ENCODE peak calls at places on chromosomes 4 and X, in eight cellular contexts. A is stomach, P is heart right ventricle, L is tibial artery, Z is endothelial cell, G is uterus, M is fibroblast of lung, T is astrocyte of the cerebellum. R is an unnamed sample.

GRCh38 chr4:94722748-94723147 is 35.0 kb upstream of the BMPR1B start:
- DNase-seq in G (no peak), M (no peak), P (no peak), T (no peak), A (no peak), Z (no peak), L (no peak), R (no peak)

GRCh38 chr4:115113382-115114106 is at the start of gene NDST4:
- DNase-seq in Z (no peak), G (no peak), L (no peak), T (peak; percentile 63), A (no peak), M (peak; percentile 79), P (no peak), R (no peak)

GRCh38 chrX:15310117-15310516 is 5.3 kb downstream of the ASB11 start:
- DNase-seq in M (peak; percentile 13), Z (no peak), P (peak; percentile 84), G (no peak), A (peak; percentile 76), T (no peak), L (peak; percentile 57), R (no peak)

GRCh38 chr4:5787311-5787710 is 76.3 kb downstream of the EVC start:
- DNase-seq in A (no peak), L (no peak), M (no peak), Z (no peak), G (no peak), P (no peak), T (no peak), R (peak; percentile 40)

GRCh38 chrX:12878536-12878935 is 11.7 kb downstream of the TLR7 start:
- DNase-seq in A (no peak), L (no peak), P (no peak), T (no peak), Z (no peak), G (no peak), M (no peak), R (no peak)

GRCh38 chr4:151266542-151266941 is 10.4 kb upstream of the PRSS48 start:
- DNase-seq in T (no peak), Z (no peak), L (no peak), M (peak; percentile 59), G (no peak), A (no peak), P (no peak), R (no peak)

GRCh38 chr4:998096-998691 is 5.0 kb upstream of the SLC26A1 start:
- DNase-seq in M (no peak), A (no peak), G (no peak), L (no peak), T (no peak), Z (no peak), P (no peak), R (no peak)

GRCh38 chr4:128810871-128811570 is 1.5 kb downstream of the JADE1 start:
- DNase-seq in T (no peak), P (peak; percentile 76), L (peak; percentile 82), M (peak; percentile 91), Z (peak; percentile 79), A (peak; percentile 89), G (peak; percentile 68), R (peak; percentile 86)

GRCh38 chr4:8419222-8420041 is 21.1 kb downstream of the ACOX3 start:
- DNase-seq in L (no peak), Z (no peak), A (no peak), M (peak; percentile 65), T (no peak), P (no peak), G (no peak), R (no peak)

GRCh38 chr4:1752284-1753041 is 31.1 kb downstream of the TACC3 start:
- DNase-seq in M (no peak), L (no peak), G (no peak), A (peak; percentile 44), T (no peak), Z (no peak), P (no peak), R (no peak)

GRCh38 chr4:6546681-6547447 is 28.1 kb upstream of the MAN2B2 start:
- DNase-seq in L (no peak), M (peak; percentile 58), T (peak; percentile 66), G (peak; percentile 34), A (peak; percentile 44), Z (peak; percentile 47), P (peak; percentile 36), R (no peak)

GRCh38 chrX:13763489-13763888 is 28.9 kb downstream of the OFD1 start:
- DNase-seq in L (peak; percentile 46), Z (no peak), G (peak; percentile 33), P (peak; percentile 42), T (no peak), A (peak; percentile 52), M (no peak), R (no peak)

GRCh38 chr4:106614446-106614845 is 245.9 kb upstream of the GIMD1 start:
- DNase-seq in T (no peak), P (no peak), M (peak; percentile 48), Z (no peak), L (no peak), G (no peak), A (no peak), R (no peak)

GRCh38 chr4:138409670-138410069 is 167.5 kb upstream of the SLC7A11 start:
- DNase-seq in P (no peak), T (no peak), Z (no peak), L (no peak), G (no peak), A (no peak), M (no peak), R (no peak)

GRCh38 chr4:4762909-4763814 is 96.3 kb upstream of the MSX1 start:
- DNase-seq in P (no peak), Z (peak; percentile 11), A (no peak), L (no peak), T (peak; percentile 36), M (peak; percentile 66), G (no peak), R (peak; percentile 78)

GRCh38 chrX:31124536-31124935 is 52.7 kb upstream of the FTHL17 start:
- DNase-seq in L (no peak), A (no peak), T (no peak), M (no peak), P (peak; percentile 32), Z (no peak), G (no peak), R (no peak)

GRCh38 chr4:5134620-5135019 is 83.3 kb downstream of the STK32B start:
- DNase-seq in Z (no peak), T (no peak), M (no peak), L (no peak), A (no peak), P (no peak), G (no peak), R (no peak)

GRCh38 chrX:129006491-129006890 is 516.8 kb downstream of the SMARCA1 start:
- DNase-seq in P (no peak), Z (no peak), T (no peak), L (no peak), M (no peak), A (no peak), G (no peak), R (no peak)

GRCh38 chr4:24055623-24056022 is 165.8 kb upstream of the PPARGC1A start:
- DNase-seq in L (no peak), M (no peak), G (no peak), A (peak; percentile 33), Z (no peak), P (no peak), T (no peak), R (no peak)

GRCh38 chr4:188714907-188715306 is 575.7 kb downstream of the TRIML1 start:
- DNase-seq in M (peak; percentile 20), G (no peak), P (no peak), Z (no peak), T (peak; percentile 11), L (no peak), A (no peak), R (no peak)

GRCh38 chr4:128006592-128006991 is 41.4 kb downstream of the ABHD18 start:
- DNase-seq in Z (no peak), P (no peak), G (no peak), A (no peak), L (no peak), M (peak; percentile 19), T (no peak), R (no peak)

GRCh38 chr4:142314686-142315085 is 531.4 kb downstream of the INPP4B start:
- DNase-seq in M (no peak), L (no peak), P (no peak), A (peak; percentile 52), T (no peak), G (no peak), Z (no peak), R (no peak)

GRCh38 chrX:132983496-132983895 is 25.1 kb upstream of the HS6ST2 start:
- DNase-seq in Z (no peak), T (no peak), M (no peak), G (no peak), P (no peak), L (no peak), A (no peak), R (peak; percentile 6)

GRCh38 chrX:13581554-13581953 is 12.2 kb downstream of the EGFL6 start:
- DNase-seq in L (no peak), G (no peak), Z (no peak), A (no peak), M (no peak), P (no peak), T (no peak), R (no peak)

GRCh38 chr4:42671431-42672194 is 14.7 kb upstream of the ATP8A1 start:
- DNase-seq in A (no peak), L (no peak), P (no peak), Z (no peak), M (no peak), G (no peak), T (no peak), R (no peak)

GRCh38 chr4:145155268-145155870 is 25.0 kb downstream of the OTUD4 start:
- DNase-seq in G (no peak), L (no peak), P (no peak), Z (no peak), A (no peak), M (no peak), T (no peak), R (no peak)

GRCh38 chr4:8394125-8394524 is 46.4 kb downstream of the ACOX3 start:
- DNase-seq in P (peak; percentile 79), L (peak; percentile 77), T (peak; percentile 86), G (peak; percentile 75), M (peak; percentile 75), Z (no peak), A (peak; percentile 37), R (no peak)

GRCh38 chr4:158268553-158268952 is 58.3 kb downstream of the TMEM144 start:
- DNase-seq in T (no peak), G (no peak), P (no peak), A (no peak), L (no peak), Z (no peak), M (no peak), R (no peak)
- TF ChIP-seq CTCF in T (no peak), G (no peak), P (no peak), A (no peak), L (no peak), Z (no peak), M (peak; percentile 19), R (no peak)

GRCh38 chrX:104806346-104806745 is 240.3 kb downstream of the IL1RAPL2 start:
- DNase-seq in M (peak; percentile 32), A (no peak), G (no peak), Z (no peak), T (no peak), P (no peak), L (no peak), R (no peak)
- TF ChIP-seq CTCF in M (no peak), A (no peak), G (no peak), Z (no peak), T (no peak), P (no peak), L (no peak), R (no peak)

GRCh38 chrX:131728295-131729145 is 184.6 kb downstream of the OR13H1 start:
- DNase-seq in P (no peak), A (peak; percentile 80), Z (no peak), L (no peak), M (peak; percentile 65), T (peak; percentile 84), G (peak; percentile 88), R (no peak)
- TF ChIP-seq CTCF in P (peak; percentile 49), A (no peak), Z (no peak), L (no peak), M (no peak), T (peak; percentile 37), G (peak; percentile 42), R (no peak)

GRCh38 chrX:150806827-150807226 is 91.6 kb downstream of the CD99L2 start:
- DNase-seq in P (no peak), T (no peak), L (no peak), G (no peak), M (no peak), Z (no peak), A (no peak), R (no peak)
- TF ChIP-seq CTCF in P (no peak), T (no peak), L (no peak), G (no peak), M (no peak), Z (no peak), A (no peak), R (no peak)